ENCODE peak calls at places on chromosomes 3 and 15, in seven cellular contexts. U, V, T, K, N, F and Q are unnamed samples.

GRCh38 chr3:100756441-100756840 is 47.1 kb downstream of the TFG start:
- DNase-seq in V (peak; percentile 62), U (no peak), T (no peak), N (no peak), K (no peak), F (peak; percentile 85), Q (no peak)

GRCh38 chr15:81092559-81092902 is 41.5 kb upstream of the CFAP161 start:
- DNase-seq in F (no peak), N (no peak), T (no peak), U (no peak), K (no peak), V (no peak), Q (no peak)

GRCh38 chr15:28933710-28934445 is 48.1 kb downstream of the APBA2 start:
- DNase-seq in K (no peak), T (no peak), F (no peak), V (peak; percentile 37), U (no peak), N (peak; percentile 52), Q (no peak)

GRCh38 chr15:63186065-63186464 is 3.3 kb upstream of the RAB8B start:
- DNase-seq in K (no peak), V (peak; percentile 64), U (peak; percentile 87), T (no peak), N (no peak), F (peak; percentile 76), Q (peak; percentile 49)

GRCh38 chr3:47890037-47890831 is 87.3 kb downstream of the DHX30 start:
- DNase-seq in U (no peak), N (no peak), T (no peak), F (no peak), V (no peak), K (no peak), Q (no peak)

GRCh38 chr3:183313331-183313730 is 60.3 kb downstream of the B3GNT5 start:
- DNase-seq in V (no peak), T (no peak), N (no peak), K (no peak), U (no peak), F (no peak), Q (no peak)

GRCh38 chr15:50190166-50190570 is 8.2 kb downstream of the SLC27A2 start:
- DNase-seq in K (no peak), V (no peak), U (no peak), F (no peak), N (no peak), T (peak; percentile 73), Q (no peak)

GRCh38 chr3:125433611-125434041 is 58.5 kb upstream of the ZNF148 start:
- DNase-seq in N (no peak), F (no peak), V (no peak), T (no peak), U (peak; percentile 93), K (no peak), Q (no peak)

GRCh38 chr3:37715976-37716375 is 145.7 kb upstream of the CTDSPL start:
- DNase-seq in F (no peak), N (peak; percentile 51), U (no peak), T (no peak), K (no peak), V (no peak), Q (no peak)

GRCh38 chr3:15280853-15281532 is 51.4 kb downstream of the SH3BP5 start:
- DNase-seq in V (no peak), F (no peak), N (no peak), K (no peak), T (no peak), U (no peak), Q (no peak)

GRCh38 chr15:76983588-76984379 is 11.1 kb upstream of the PSTPIP1 start:
- DNase-seq in N (no peak), F (no peak), K (no peak), U (no peak), T (no peak), V (no peak), Q (no peak)

GRCh38 chr15:37837276-37837675 is 97.2 kb upstream of the TMCO5A start:
- DNase-seq in K (no peak), V (peak; percentile 79), T (no peak), F (peak; percentile 21), N (no peak), U (no peak), Q (peak; percentile 3)

GRCh38 chr15:42836251-42836650 is 84.3 kb downstream of the TTBK2 start:
- DNase-seq in V (no peak), N (no peak), T (no peak), K (no peak), U (no peak), F (no peak), Q (no peak)

GRCh38 chr3:20575153-20575552 is 389.1 kb upstream of the SGO1 start:
- DNase-seq in K (no peak), F (peak; percentile 75), N (no peak), V (peak; percentile 86), T (no peak), U (peak; percentile 1), Q (peak; percentile 42)

GRCh38 chr3:185328324-185329004 is 34.5 kb upstream of the MAP3K13 start:
- DNase-seq in T (peak; percentile 52), V (no peak), U (no peak), N (no peak), K (no peak), F (no peak), Q (no peak)

GRCh38 chr3:114452176-114452744 is 158.4 kb downstream of the TIGIT start:
- DNase-seq in V (peak; percentile 48), U (no peak), N (no peak), K (no peak), T (no peak), F (no peak), Q (no peak)

GRCh38 chr15:68389936-68390790 is 41.8 kb downstream of the ITGA11 start:
- DNase-seq in V (peak; percentile 89), T (no peak), U (peak; percentile 32), K (peak; percentile 37), N (peak; percentile 48), F (peak; percentile 37), Q (peak; percentile 63)

GRCh38 chr15:63420333-63420741 is 38.7 kb upstream of the CA12 start:
- DNase-seq in F (no peak), V (no peak), U (peak; percentile 33), K (no peak), T (no peak), N (no peak), Q (no peak)

GRCh38 chr15:68407886-68408500 is 24.0 kb downstream of the ITGA11 start:
- DNase-seq in T (no peak), U (no peak), V (no peak), N (peak; percentile 59), F (no peak), K (no peak), Q (no peak)

GRCh38 chr3:193396451-193397244 is 18.1 kb upstream of the ATP13A5 start:
- DNase-seq in F (no peak), N (no peak), V (peak; percentile 34), U (no peak), K (no peak), T (no peak), Q (no peak)

GRCh38 chr3:39170461-39170860 is 17.1 kb upstream of the CSRNP1 start:
- DNase-seq in F (no peak), T (no peak), V (no peak), K (no peak), U (no peak), N (no peak), Q (no peak)

GRCh38 chr3:155512867-155513261 is 219.4 kb upstream of the STRIT1 start:
- DNase-seq in V (no peak), U (peak; percentile 85), N (no peak), T (no peak), F (no peak), K (no peak), Q (no peak)

GRCh38 chr3:49916686-49917085 is 12.9 kb downstream of the MON1A start:
- DNase-seq in K (no peak), V (peak; percentile 49), T (no peak), F (peak; percentile 83), U (no peak), N (no peak), Q (no peak)

GRCh38 chr15:58360421-58361090 is 71.2 kb upstream of the LIPC start:
- DNase-seq in T (no peak), N (no peak), K (no peak), V (no peak), U (no peak), F (peak; percentile 6), Q (no peak)

GRCh38 chr15:90929709-90930019 is 2.7 kb downstream of the HDDC3 start:
- DNase-seq in F (no peak), T (no peak), N (no peak), K (no peak), U (no peak), V (no peak), Q (no peak)
- H3K4me3 ChIP-seq in F (peak overlapping the region; percentile 71), T (peak overlapping the region; percentile 73), N (peak overlapping the region; percentile 68), K (peak overlapping the region; percentile 90), U (peak overlapping the region; percentile 92), V (peak overlapping the region; percentile 53), Q (peak overlapping the region; percentile 58)

GRCh38 chr3:43296565-43296964 is 10.2 kb downstream of the SNRK start:
- DNase-seq in F (peak; percentile 28), N (no peak), V (no peak), T (no peak), U (peak; percentile 39), K (no peak), Q (no peak)
- H3K4me3 ChIP-seq in F (no peak overlapping the region), N (no peak overlapping the region), V (no peak overlapping the region), T (no peak overlapping the region), U (no peak overlapping the region), K (peak overlapping the region; percentile 1), Q (no peak overlapping the region)

GRCh38 chr3:28716939-28717338 is 368.3 kb upstream of the AZI2 start:
- DNase-seq in N (no peak), V (no peak), U (no peak), F (no peak), K (no peak), T (no peak), Q (no peak)
- H3K4me3 ChIP-seq in N (no peak overlapping the region), V (no peak overlapping the region), U (no peak overlapping the region), F (no peak overlapping the region), K (no peak overlapping the region), T (no peak overlapping the region), Q (no peak overlapping the region)

GRCh38 chr3:142863010-142863787 is 25.7 kb downstream of the PCOLCE2 start:
- DNase-seq in F (peak; percentile 74), T (no peak), V (peak; percentile 65), N (peak; percentile 77), K (no peak), U (peak; percentile 93), Q (no peak)
- H3K4me3 ChIP-seq in F (peak overlapping the region; percentile 52), T (no peak overlapping the region), V (no peak overlapping the region), N (no peak overlapping the region), K (no peak overlapping the region), U (peak overlapping the region; percentile 35), Q (no peak overlapping the region)

GRCh38 chr3:79881431-79881830 is 113.6 kb upstream of the ROBO1 start:
- DNase-seq in U (no peak), N (no peak), V (peak; percentile 21), F (no peak), K (no peak), T (no peak), Q (no peak)
- H3K4me3 ChIP-seq in U (no peak overlapping the region), N (no peak overlapping the region), V (no peak overlapping the region), F (no peak overlapping the region), K (no peak overlapping the region), T (no peak overlapping the region), Q (no peak overlapping the region)